ENCODE peak calls at places on chromosomes 4 and X, in four cellular contexts. K is K562, B is GM12878, A is HepG2. C is an unnamed sample.

GRCh38 chr4:133775881-133776280 is 425.7 kb downstream of the PABPC4L start:
- DNase-seq in K (no peak), B (no peak), A (no peak), C (no peak)

GRCh38 chr4:90084967-90085295 is 42.3 kb upstream of the CCSER1 start:
- DNase-seq in K (no peak), B (no peak), A (no peak), C (no peak)

GRCh38 chr4:635851-636627 is 10.7 kb downstream of the PDE6B start:
- DNase-seq in K (no peak), B (no peak), A (no peak), C (no peak)

GRCh38 chr4:165737309-165737972 is 135.6 kb upstream of the TLL1 start:
- DNase-seq in K (no peak), B (no peak), A (no peak), C (no peak)

GRCh38 chr4:108336076-108336475 is 167.3 kb upstream of the LEF1 start:
- DNase-seq in K (no peak), B (no peak), A (no peak), C (no peak)

GRCh38 chrX:25968920-25969319 is 169.2 kb upstream of the MAGEB18 start:
- DNase-seq in K (peak; percentile 18), B (no peak), A (peak; percentile 0), C (peak; percentile 65)

GRCh38 chrX:39689374-39690104 is 408.2 kb downstream of the BCOR start:
- DNase-seq in K (no peak), B (no peak), A (no peak), C (no peak)

GRCh38 chrX:153864561-153865320 is 21.2 kb downstream of the L1CAM start:
- DNase-seq in K (no peak), B (no peak), A (no peak), C (no peak)

DNA sequence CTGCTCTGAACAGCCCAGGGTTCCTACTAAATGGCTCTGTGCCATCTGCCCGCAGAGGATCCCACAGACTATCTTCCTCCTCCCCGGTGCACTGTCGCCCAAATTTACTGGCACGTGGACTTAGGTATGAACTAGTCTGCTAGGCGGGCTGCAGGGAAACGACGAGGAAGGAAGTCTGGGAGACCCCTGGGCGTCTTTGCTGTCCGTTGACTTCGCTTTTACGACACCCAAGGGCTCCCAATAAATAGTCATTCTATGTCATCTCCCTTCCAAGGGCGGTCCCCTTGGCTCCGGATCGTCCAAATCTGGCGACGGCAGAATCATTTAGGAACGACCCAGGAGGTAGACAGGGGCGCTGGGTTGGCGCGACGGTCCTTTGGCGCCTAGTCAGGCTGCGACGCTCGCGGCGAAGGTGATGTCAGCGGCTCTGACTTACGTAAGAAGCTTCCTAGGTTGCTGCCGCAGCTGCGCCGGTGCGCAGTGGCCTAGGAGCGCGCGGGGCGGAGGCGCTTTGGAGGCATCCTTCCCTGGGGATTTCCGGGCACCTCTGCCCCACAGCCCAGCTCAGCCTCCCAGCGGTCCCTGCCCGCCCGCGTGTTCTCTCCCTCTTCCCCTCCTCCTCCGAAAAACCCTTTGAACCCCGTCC is 2.2 kb downstream of the NHS start:
- DNase-seq in K (no peak), B (no peak), A (no peak), C (no peak)
- TF ChIP-seq TARDBP in K (no peak), B (no peak), A (no peak), C (no peak)

GRCh38 chrX:11965436-11965835 is 172.8 kb upstream of the FRMPD4 start:
- DNase-seq in K (no peak), B (no peak), A (no peak), C (no peak)
- TF ChIP-seq TARDBP in K (no peak), B (no peak), A (no peak), C (no peak)

DNA sequence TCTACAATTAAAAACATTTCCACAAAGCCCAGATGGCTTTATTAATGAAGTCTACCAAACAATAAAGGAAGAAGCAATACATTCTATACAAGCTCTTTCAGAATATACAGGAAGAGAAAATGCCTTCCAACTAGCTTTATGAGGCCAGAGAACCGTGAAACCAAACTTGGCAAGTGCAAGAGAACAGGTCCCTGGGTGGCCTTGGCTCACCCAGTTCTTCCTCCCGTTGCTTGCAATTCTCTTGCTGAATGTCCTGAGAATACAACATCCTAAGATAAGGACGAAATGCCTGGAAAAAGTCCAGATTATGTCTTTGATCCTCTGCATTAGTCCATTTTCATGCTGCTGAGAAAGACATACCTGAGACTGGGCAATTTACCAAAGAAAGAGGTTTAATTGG is 204.9 kb downstream of the MAD2L1 start:
- DNase-seq in K (no peak), B (no peak), A (no peak), C (no peak)
- TF ChIP-seq TARDBP in K (no peak), B (no peak), A (no peak), C (no peak)

GRCh38 chr4:31187979-31188378 is 467.8 kb downstream of the PCDH7 start:
- DNase-seq in K (no peak), B (no peak), A (no peak), C (no peak)
- TF ChIP-seq TARDBP in K (no peak), B (no peak), A (no peak), C (no peak)

GRCh38 chr4:70984587-70984986 is 8.9 kb upstream of the DCK start:
- DNase-seq in K (no peak), B (no peak), A (no peak), C (no peak)
- TF ChIP-seq TARDBP in K (no peak), B (no peak), A (no peak), C (no peak)

GRCh38 chrX:44338361-44338760 is 5.1 kb downstream of the EFHC2 start:
- DNase-seq in K (no peak), B (no peak), A (no peak), C (no peak)

GRCh38 chrX:44344687-44345086 is 1.2 kb upstream of the EFHC2 start:
- DNase-seq in K (peak; percentile 41), B (no peak), A (no peak), C (no peak)

GRCh38 chrX:44344194-44344593 is 722 bp upstream of the EFHC2 start:
- DNase-seq in K (peak; percentile 59), B (no peak), A (no peak), C (no peak)

GRCh38 chrX:44342866-44343265 is 606 bp downstream of the EFHC2 start:
- DNase-seq in K (no peak), B (no peak), A (no peak), C (no peak)

GRCh38 chrX:44343412-44343942 is at the start of gene EFHC2:
- DNase-seq in K (peak; percentile 70), B (no peak), A (no peak), C (no peak)
- TF ChIP-seq TARDBP in K (no peak), B (no peak), A (no peak), C (no peak)